ENCODE peak calls at places on chromosomes 1 and 21, in seven cellular contexts. B, C, Y, W, P, H and D are unnamed samples.

GRCh38 chr1:208158640-208159541 is 85.3 kb downstream of the PLXNA2 start:
- DNase-seq in W (no peak), H (peak), C (no peak), P (no peak), B (no peak), Y (peak), D (no peak)

GRCh38 chr1:36156329-36157114 is 562 bp downstream of the MAP7D1 start:
- DNase-seq in P (no peak), C (peak), Y (peak), B (peak), H (peak), W (peak), D (no peak)

GRCh38 chr1:58594556-58594955 is 17.5 kb upstream of the TACSTD2 start:
- DNase-seq in H (no peak), P (no peak), W (no peak), B (no peak), Y (no peak), C (no peak), D (no peak)

GRCh38 chr1:171431994-171432393 is 53.3 kb upstream of the PRRC2C start:
- DNase-seq in C (no peak), B (no peak), H (no peak), P (no peak), W (no peak), Y (no peak), D (no peak)

GRCh38 chr1:94614980-94615379 is 73.4 kb upstream of the F3 start:
- DNase-seq in P (no peak), B (no peak), C (no peak), W (no peak), H (no peak), Y (no peak), D (no peak)

GRCh38 chr1:156025873-156026272 is 5.1 kb upstream of the SSR2 start:
- DNase-seq in Y (no peak), W (peak), B (peak), C (no peak), H (peak), P (no peak), D (no peak)

GRCh38 chr1:77263708-77264107 is 18.1 kb upstream of the AK5 start:
- DNase-seq in Y (no peak), W (no peak), P (no peak), H (no peak), B (no peak), C (no peak), D (no peak)

GRCh38 chr1:17010601-17011438 is 908 bp downstream of the ATP13A2 start:
- DNase-seq in W (no peak), P (no peak), H (peak), B (peak), Y (no peak), C (no peak), D (no peak)

GRCh38 chr1:202964755-202965440 is 2.2 kb downstream of the CYB5R1 start:
- DNase-seq in Y (no peak), B (no peak), W (no peak), H (peak), P (peak), C (no peak), D (no peak)

GRCh38 chr1:145784409-145784808 is 39.5 kb downstream of the RNF115 start:
- DNase-seq in C (no peak), W (no peak), B (no peak), P (no peak), Y (no peak), H (no peak), D (no peak)

GRCh38 chr1:92854386-92854785 is 22.5 kb downstream of the RPL5 start:
- DNase-seq in B (no peak), C (no peak), Y (no peak), P (no peak), W (no peak), H (no peak), D (no peak)

GRCh38 chr1:39969048-39969447 is 14.1 kb downstream of the MFSD2A start:
- DNase-seq in Y (no peak), P (no peak), W (no peak), B (no peak), H (no peak), C (no peak), D (no peak)

GRCh38 chr1:32978854-32979253 is 14.2 kb upstream of the RNF19B start:
- DNase-seq in C (no peak), Y (no peak), P (no peak), B (no peak), W (no peak), H (no peak), D (no peak)

GRCh38 chr1:245211035-245211749 is 56.4 kb downstream of the KIF26B start:
- DNase-seq in H (no peak), W (no peak), B (no peak), P (no peak), Y (no peak), C (no peak), D (no peak)

GRCh38 chr1:232923739-232924386 is 26.5 kb upstream of the NTPCR start:
- DNase-seq in C (no peak), B (no peak), H (no peak), P (peak), W (peak), Y (peak), D (no peak)

GRCh38 chr1:219304227-219305226 is 130.8 kb downstream of the LYPLAL1 start:
- DNase-seq in W (no peak), B (no peak), P (peak), Y (peak), H (peak), C (no peak), D (no peak)

GRCh38 chr1:195141294-195141693 is 1466.9 kb downstream of the KCNT2 start:
- DNase-seq in P (no peak), H (no peak), B (no peak), W (no peak), Y (peak), C (no peak), D (no peak)

GRCh38 chr1:167862432-167863076 is 51.4 kb downstream of the ADCY10 start:
- DNase-seq in Y (peak), P (no peak), B (no peak), W (no peak), C (no peak), H (no peak), D (no peak)

GRCh38 chr1:101108123-101108522 is 82.5 kb upstream of the DPH5 start:
- DNase-seq in W (peak), Y (no peak), C (no peak), H (no peak), B (no peak), P (peak), D (no peak)

GRCh38 chr1:89407355-89407754 is 43.5 kb downstream of the GBP6 start:
- DNase-seq in W (no peak), B (no peak), H (peak), Y (no peak), C (no peak), P (no peak), D (no peak)

GRCh38 chr21:15774590-15774989 is 44.8 kb downstream of the USP25 start:
- DNase-seq in C (no peak), P (no peak), W (no peak), Y (no peak), H (peak), B (no peak), D (no peak)

GRCh38 chr1:213982814-213983588 is 4.8 kb upstream of the PROX1 start:
- DNase-seq in C (no peak), B (peak), P (no peak), W (no peak), Y (no peak), H (no peak), D (no peak)

GRCh38 chr21:41993744-41994143 is 16.4 kb downstream of the ZBTB21 start:
- DNase-seq in P (no peak), C (no peak), H (peak), W (no peak), B (no peak), Y (no peak), D (no peak)

GRCh38 chr1:43207229-43207853 is 35.2 kb downstream of the CFAP57 start:
- DNase-seq in P (no peak), W (no peak), B (no peak), C (no peak), H (peak), Y (no peak), D (no peak)

GRCh38 chr1:182098301-182098700 is 36.8 kb upstream of the ZNF648 start:
- DNase-seq in B (no peak), P (no peak), W (no peak), H (no peak), C (no peak), Y (no peak), D (no peak)

GRCh38 chr1:6178751-6179563 is 1.2 kb downstream of the CHD5 start:
- DNase-seq in H (no peak), C (no peak), Y (no peak), W (no peak), B (no peak), P (no peak), D (no peak)

GRCh38 chr1:246491551-246492053 is 15.5 kb downstream of the SMYD3 start:
- DNase-seq in W (no peak), P (no peak), C (no peak), B (no peak), Y (no peak), H (no peak), D (no peak)

GRCh38 chr1:245825128-245825901 is 670.5 kb downstream of the KIF26B start:
- DNase-seq in W (no peak), B (no peak), H (peak), P (no peak), Y (no peak), C (no peak), D (no peak)

GRCh38 chr1:94236630-94237290 is 624 bp downstream of the ARHGAP29 start:
- DNase-seq in B (no peak), C (no peak), H (peak), Y (peak), W (peak), P (no peak), D (no peak)

GRCh38 chr21:43209575-43210453 is 41.0 kb downstream of the CRYAA start:
- DNase-seq in C (no peak), Y (peak), H (peak), W (no peak), P (no peak), B (no peak), D (no peak)

GRCh38 chr1:207004931-207005830 is 27.4 kb downstream of the C1orf116 start:
- DNase-seq in C (no peak), H (peak), Y (peak), B (peak), W (no peak), P (no peak), D (no peak)

GRCh38 chr1:207815913-207816312 is 64.1 kb downstream of the CD46 start:
- DNase-seq in W (peak), C (no peak), Y (no peak), B (no peak), P (no peak), H (no peak), D (no peak)

GRCh38 chr1:222347627-222348026 is 200.3 kb downstream of the HHIPL2 start:
- DNase-seq in Y (no peak), C (no peak), B (no peak), W (no peak), H (no peak), P (no peak), D (no peak)

GRCh38 chr1:52424238-52424637 is 19.8 kb downstream of the PRPF38A start:
- DNase-seq in C (no peak), W (no peak), H (peak), P (no peak), B (no peak), Y (no peak), D (no peak)

GRCh38 chr1:245516178-245516829 is 361.5 kb downstream of the KIF26B start:
- DNase-seq in B (no peak), W (no peak), H (no peak), Y (no peak), C (no peak), P (no peak), D (no peak)